ENCODE peak calls at places on chromosome 15, in ten cellular contexts. U is NCI-H1417; S is stimulated activated CD8-positive, alpha-beta memory T cell treated with anti-CD3 and anti-CD28 coated beads, Interleukin-7, amount 100 ng/mL, for 1 hour; W is neural progenitor cell; T is HFF-Myc; P is HEK293T; Z is osteocyte; I is naive thymus-derived CD4-positive, alpha-beta T cell; J is activated CD8-positive, alpha-beta memory T cell treated with anti-CD3 and anti-CD28 coated beads for 4 hours; B is T-helper 2 cell. K is an unnamed sample.
A peak's percentile ranks its signal among the peaks of the same experiment; 100 is the strongest.

GRCh38 chr15:38768970-38769369 is 204.4 kb upstream of the RASGRP1 start:
- DNase-seq in U (no peak), S (no peak), W (peak; percentile 55), T (no peak), P (peak; percentile 4), Z (no peak), I (no peak), J (no peak), B (no peak), K (no peak)

GRCh38 chr15:73927003-73927475 is 777 bp downstream of the LOXL1 start:
- DNase-seq in U (peak; percentile 26), S (no peak), W (peak; percentile 78), T (no peak), P (peak; percentile 52), Z (no peak), I (no peak), J (peak; percentile 3), B (peak; percentile 9), K (no peak)

GRCh38 chr15:101060576-101061551 is 141.7 kb downstream of the LRRK1 start:
- DNase-seq in U (no peak), S (no peak), W (no peak), T (no peak), P (no peak), Z (peak; percentile 81), I (no peak), J (no peak), B (no peak), K (no peak)

GRCh38 chr15:77507151-77507847 is 86.6 kb downstream of the HMG20A start:
- DNase-seq in U (no peak), S (no peak), W (no peak), T (no peak), P (no peak), Z (no peak), I (no peak), J (no peak), B (no peak), K (no peak)

GRCh38 chr15:74345051-74345450 is 22.4 kb downstream of the CYP11A1 start:
- DNase-seq in U (no peak), S (no peak), W (no peak), T (no peak), P (no peak), Z (no peak), I (no peak), J (no peak), B (no peak), K (no peak)

GRCh38 chr15:60183366-60183765 is 179.3 kb downstream of the FOXB1 start:
- DNase-seq in U (no peak), S (no peak), W (no peak), T (no peak), P (no peak), Z (no peak), I (no peak), J (no peak), B (no peak), K (no peak)

GRCh38 chr15:65766422-65767263 is 25.4 kb downstream of the DENND4A start:
- DNase-seq in U (no peak), S (no peak), W (no peak), T (no peak), P (no peak), Z (no peak), I (no peak), J (no peak), B (no peak), K (no peak)

GRCh38 chr15:39685999-39686613 is 96.5 kb downstream of the FSIP1 start:
- DNase-seq in U (peak; percentile 48), S (no peak), W (peak; percentile 69), T (no peak), P (peak; percentile 21), Z (no peak), I (peak; percentile 43), J (peak; percentile 5), B (no peak), K (no peak)

GRCh38 chr15:84983299-84983698 is 1.6 kb downstream of the PDE8A start:
- DNase-seq in U (no peak), S (no peak), W (no peak), T (no peak), P (no peak), Z (no peak), I (no peak), J (no peak), B (no peak), K (no peak)

K was measured in BJ.